ENCODE peak calls at places on chromosomes 6 and 20, in eight cellular contexts. I, E, N, J, T, C, M and R are unnamed samples.

GRCh38 chr6:53744321-53744720 is 50.5 kb upstream of the LRRC1 start:
- DNase-seq in N (no peak), E (no peak), C (no peak), M (no peak), I (no peak), T (no peak), J (peak), R (no peak)

GRCh38 chr6:17297261-17298080 is 16.3 kb downstream of the RBM24 start:
- DNase-seq in M (no peak), I (no peak), E (no peak), J (no peak), C (no peak), T (no peak), N (no peak), R (no peak)

GRCh38 chr6:33779305-33779704 is 9.6 kb downstream of the LEMD2 start:
- DNase-seq in E (no peak), I (no peak), J (no peak), T (no peak), M (no peak), N (no peak), C (no peak), R (no peak)

GRCh38 chr6:135901776-135902524 is 50.4 kb downstream of the PDE7B start:
- DNase-seq in C (peak), I (no peak), T (no peak), E (no peak), N (peak), M (no peak), J (no peak), R (no peak)

GRCh38 chr6:10465633-10466499 is 51.0 kb upstream of the TFAP2A start:
- DNase-seq in J (peak), T (peak), C (peak), M (peak), I (no peak), E (peak), N (no peak), R (no peak)

GRCh38 chr6:2563635-2564034 is 187.1 kb downstream of the MYLK4 start:
- DNase-seq in J (no peak), E (peak), M (no peak), I (no peak), C (no peak), T (no peak), N (no peak), R (no peak)

GRCh38 chr6:134676307-134677281 is 273.3 kb downstream of the ALDH8A1 start:
- DNase-seq in N (no peak), T (no peak), C (peak), J (peak), I (no peak), M (no peak), E (no peak), R (no peak)

GRCh38 chr6:98974309-98974708 is 26.6 kb upstream of the FBXL4 start:
- DNase-seq in J (no peak), E (no peak), M (no peak), C (no peak), N (no peak), I (no peak), T (no peak), R (no peak)

GRCh38 chr20:21981607-21982344 is 276.3 kb downstream of the PAX1 start:
- DNase-seq in N (peak), E (no peak), M (no peak), J (no peak), I (no peak), T (no peak), C (peak), R (no peak)

GRCh38 chr20:41179961-41180360 is 42.6 kb downstream of the PLCG1 start:
- DNase-seq in J (no peak), T (no peak), E (no peak), C (no peak), I (no peak), N (peak), M (no peak), R (no peak)

GRCh38 chr6:551405-551804 is 105.5 kb downstream of the HUS1B start:
- DNase-seq in T (peak), J (peak), N (no peak), I (peak), E (peak), M (no peak), C (peak), R (peak)

GRCh38 chr6:1190361-1190760 is 121.5 kb upstream of the FOXQ1 start:
- DNase-seq in C (peak), M (no peak), J (no peak), E (no peak), I (no peak), T (peak), N (no peak), R (peak)

GRCh38 chr20:54156522-54156921 is 17.3 kb downstream of the CYP24A1 start:
- DNase-seq in C (no peak), N (no peak), I (no peak), T (no peak), E (no peak), M (no peak), J (no peak), R (no peak)

GRCh38 chr6:42315991-42316378 is 98.3 kb upstream of the MRPS10 start:
- DNase-seq in M (no peak), J (no peak), T (peak), N (no peak), C (peak), E (no peak), I (no peak), R (peak)

GRCh38 chr20:49766979-49767419 is 45.6 kb upstream of the SLC9A8 start:
- DNase-seq in N (no peak), I (no peak), E (no peak), C (no peak), M (no peak), T (peak), J (no peak), R (no peak)

GRCh38 chr6:129331450-129332138 is 378.4 kb downstream of the ARHGAP18 start:
- DNase-seq in N (no peak), E (no peak), I (no peak), J (no peak), T (peak), C (peak), M (no peak), R (no peak)

GRCh38 chr6:42131531-42131930 is 10.9 kb downstream of the C6orf132 start:
- DNase-seq in I (no peak), E (no peak), N (no peak), C (peak), M (no peak), T (peak), J (no peak), R (no peak)

GRCh38 chr6:160333101-160333500 is 15.1 kb upstream of the SLC22A3 start:
- DNase-seq in I (no peak), J (no peak), T (no peak), N (no peak), C (no peak), M (no peak), E (no peak), R (no peak)

GRCh38 chr20:50029697-50030428 is 47.1 kb downstream of the SNAI1 start:
- DNase-seq in N (peak), J (no peak), T (peak), I (no peak), E (peak), M (no peak), C (peak), R (no peak)

GRCh38 chr6:72219536-72219935 is 333.2 kb downstream of the RIMS1 start:
- DNase-seq in C (peak), N (no peak), J (no peak), M (no peak), E (no peak), I (no peak), T (no peak), R (no peak)

GRCh38 chr6:163366288-163366687 is 48.2 kb upstream of the QKI start:
- DNase-seq in C (no peak), I (no peak), N (no peak), E (no peak), J (no peak), T (no peak), M (no peak), R (no peak)

GRCh38 chr20:58553841-58554240 is 38.6 kb upstream of the APCDD1L start:
- DNase-seq in J (no peak), I (no peak), E (no peak), C (no peak), N (peak), T (peak), M (no peak), R (no peak)

GRCh38 chr6:14550817-14551216 is 433.2 kb downstream of the CD83 start:
- DNase-seq in T (no peak), C (peak), M (no peak), J (no peak), N (no peak), I (no peak), E (no peak), R (no peak)

GRCh38 chr6:151537561-151537960 is 43.7 kb downstream of the CCDC170 start:
- DNase-seq in M (no peak), C (peak), E (no peak), T (no peak), I (no peak), N (no peak), J (no peak), R (no peak)

GRCh38 chr6:113039013-113039412 is 691.9 kb downstream of the RFPL4B start:
- DNase-seq in E (no peak), M (no peak), J (no peak), T (no peak), C (no peak), N (no peak), I (no peak), R (no peak)

GRCh38 chr20:47620808-47621805 is 119.4 kb downstream of the NCOA3 start:
- DNase-seq in I (no peak), M (no peak), E (no peak), T (peak), C (peak), J (peak), N (no peak), R (no peak)

GRCh38 chr6:47234258-47234933 is 75.3 kb downstream of the TNFRSF21 start:
- DNase-seq in E (no peak), I (no peak), J (no peak), N (no peak), T (no peak), M (no peak), C (no peak), R (no peak)

GRCh38 chr20:47281376-47281775 is 75.1 kb downstream of the ZMYND8 start:
- DNase-seq in T (no peak), N (no peak), I (no peak), C (no peak), M (no peak), J (no peak), E (no peak), R (no peak)

GRCh38 chr20:63847374-63848002 is 13.8 kb upstream of the ABHD16B start:
- DNase-seq in T (peak), J (no peak), N (no peak), M (no peak), E (no peak), I (no peak), C (no peak), R (no peak)

GRCh38 chr6:12957321-12958051 is 240.9 kb downstream of the PHACTR1 start:
- DNase-seq in T (peak), E (peak), I (no peak), M (no peak), J (peak), C (peak), N (peak), R (peak)

GRCh38 chr6:150694889-150695288 is 95.2 kb downstream of the PLEKHG1 start:
- DNase-seq in E (no peak), M (no peak), C (no peak), I (no peak), N (no peak), T (no peak), J (no peak), R (no peak)

GRCh38 chr6:134421496-134421895 is 103.6 kb upstream of the SGK1 start:
- DNase-seq in C (peak), E (no peak), T (peak), M (no peak), I (no peak), N (no peak), J (no peak), R (no peak)

GRCh38 chr6:1825926-1826325 is 216.2 kb downstream of the FOXC1 start:
- DNase-seq in N (no peak), C (no peak), E (no peak), I (no peak), M (no peak), T (no peak), J (no peak), R (no peak)

GRCh38 chr6:24205020-24205492 is 79.0 kb downstream of the NRSN1 start:
- DNase-seq in N (no peak), M (no peak), T (peak), E (no peak), J (peak), C (peak), I (no peak), R (no peak)

GRCh38 chr6:148761532-148761951 is 14.7 kb downstream of the UST start:
- DNase-seq in T (no peak), N (no peak), I (peak), E (no peak), J (no peak), C (peak), M (no peak), R (no peak)

GRCh38 chr6:53924821-53925422 is 130.1 kb downstream of the LRRC1 start:
- DNase-seq in E (no peak), N (no peak), T (no peak), C (no peak), J (no peak), I (no peak), M (no peak), R (no peak)

GRCh38 chr20:1809121-1809520 is 86.1 kb upstream of the SIRPA start:
- DNase-seq in E (no peak), J (no peak), M (no peak), I (no peak), N (no peak), C (peak), T (peak), R (peak)

GRCh38 chr6:143514996-143515760 is 3.7 kb upstream of the FUCA2 start:
- DNase-seq in E (no peak), T (no peak), C (no peak), N (peak), J (no peak), M (no peak), I (no peak), R (no peak)